ENCODE peak calls at places on chromosome 19, in six cellular contexts. E is Peyer's patch; Z is left lung; Q is stimulated activated CD4-positive, alpha-beta T cell treated with anti-CD3 and anti-CD28 coated beads, Interleukin-15, amount 100 ng/mL, for 1 hour; K is COLO829; B is Right ventricle myocardium superior. D is an unnamed sample.
A peak's percentile ranks its signal among the peaks of the same experiment; 100 is the strongest.

GRCh38 chr19:16153582-16154336 is 10.3 kb downstream of the HSH2D start:
- DNase-seq in E (no peak), Z (no peak), Q (no peak), K (no peak), B (no peak), D (no peak)

GRCh38 chr19:6061420-6062130 is 48.7 kb downstream of the RFX2 start:
- DNase-seq in E (peak; percentile 60), Z (no peak), Q (no peak), K (no peak), B (no peak), D (no peak)

GRCh38 chr19:55146078-55146647 is 2.8 kb downstream of the TNNT1 start:
- DNase-seq in E (no peak), Z (no peak), Q (no peak), K (peak; percentile 86), B (no peak), D (no peak)

GRCh38 chr19:29516358-29516725 is 9.5 kb upstream of the VSTM2B start:
- DNase-seq in E (no peak), Z (no peak), Q (no peak), K (no peak), B (peak; percentile 12), D (no peak)

GRCh38 chr19:12652219-12652618 is 14.3 kb downstream of the MAN2B1 start:
- DNase-seq in E (no peak), Z (no peak), Q (no peak), K (no peak), B (no peak), D (no peak)

GRCh38 chr19:1889907-1890306 is 4.6 kb upstream of the ABHD17A start:
- DNase-seq in E (no peak), Z (no peak), Q (no peak), K (no peak), B (no peak), D (no peak)

GRCh38 chr19:14603990-14604387 is 21.1 kb downstream of the CLEC17A start:
- DNase-seq in E (peak; percentile 57), Z (no peak), Q (no peak), K (no peak), B (no peak), D (no peak)

GRCh38 chr19:31356587-31357314 is 7.5 kb upstream of the TSHZ3 start:
- DNase-seq in E (peak; percentile 54), Z (peak; percentile 55), Q (peak; percentile 21), K (peak; percentile 24), B (peak; percentile 72), D (no peak)

GRCh38 chr19:21092107-21092506 is 10.1 kb downstream of the ZNF714 start:
- DNase-seq in E (no peak), Z (no peak), Q (no peak), K (no peak), B (no peak), D (no peak)

GRCh38 chr19:43545981-43546380 is 13.0 kb downstream of the ZNF575 start:
- DNase-seq in E (no peak), Z (no peak), Q (no peak), K (no peak), B (peak; percentile 27), D (no peak)

GRCh38 chr19:38387550-38388309 is at the start of gene GGN:
- DNase-seq in E (peak; percentile 93), Z (peak; percentile 88), Q (peak; percentile 55), K (peak; percentile 98), B (peak; percentile 82), D (peak; percentile 89)

GRCh38 chr19:56301886-56302620 is 12.6 kb downstream of the ZSCAN5A start:
- DNase-seq in E (no peak), Z (no peak), Q (no peak), K (no peak), B (no peak), D (no peak)

GRCh38 chr19:48329167-48329891 is 4.0 kb downstream of the EMP3 start:
- DNase-seq in E (peak; percentile 65), Z (no peak), Q (no peak), K (no peak), B (no peak), D (no peak)

GRCh38 chr19:15836345-15836594 is 20.8 kb upstream of the OR10H1 start:
- DNase-seq in E (no peak), Z (no peak), Q (no peak), K (no peak), B (no peak), D (no peak)

GRCh38 chr19:6718741-6719539 is 1.5 kb downstream of the C3 start:
- DNase-seq in E (no peak), Z (no peak), Q (no peak), K (peak; percentile 87), B (peak; percentile 59), D (no peak)

GRCh38 chr19:47369923-47370625 is 21.0 kb downstream of the DHX34 start:
- DNase-seq in E (no peak), Z (peak; percentile 73), Q (no peak), K (no peak), B (no peak), D (no peak)

GRCh38 chr19:30877591-30878230 is 471.5 kb downstream of the TSHZ3 start:
- DNase-seq in E (no peak), Z (peak; percentile 36), Q (no peak), K (no peak), B (no peak), D (no peak)

GRCh38 chr19:11405846-11406643 is 13.1 kb downstream of the RGL3 start:
- DNase-seq in E (no peak), Z (no peak), Q (no peak), K (no peak), B (no peak), D (no peak)

GRCh38 chr19:14475251-14476073 is at the start of gene PTGER1:
- DNase-seq in E (no peak), Z (no peak), Q (no peak), K (no peak), B (no peak), D (no peak)

GRCh38 chr19:1752757-1753728 is at the start of gene ONECUT3:
- DNase-seq in E (no peak), Z (no peak), Q (no peak), K (no peak), B (no peak), D (no peak)

GRCh38 chr19:1067341-1068103 is 555 bp downstream of the ARHGAP45 start:
- DNase-seq in E (peak; percentile 55), Z (no peak), Q (no peak), K (no peak), B (no peak), D (no peak)

GRCh38 chr19:41449079-41449864 is 6.3 kb downstream of the ERICH4 start:
- DNase-seq in E (peak; percentile 91), Z (peak; percentile 74), Q (peak; percentile 56), K (peak; percentile 75), B (peak; percentile 83), D (peak; percentile 86)

GRCh38 chr19:32674153-32674958 is 624 bp downstream of the ANKRD27 start:
- DNase-seq in E (no peak), Z (no peak), Q (no peak), K (no peak), B (no peak), D (no peak)

GRCh38 chr19:35140898-35141626 is 2.0 kb upstream of the FXYD7 start:
- DNase-seq in E (peak; percentile 97), Z (peak; percentile 91), Q (peak; percentile 95), K (peak; percentile 99), B (peak; percentile 96), D (peak; percentile 85)

GRCh38 chr19:39824143-39825092 is 9.5 kb downstream of the DYRK1B start:
- DNase-seq in E (peak; percentile 95), Z (peak; percentile 91), Q (peak; percentile 74), K (peak; percentile 84), B (peak; percentile 90), D (peak; percentile 58)

GRCh38 chr19:13339869-13340268 is 166.4 kb downstream of the CACNA1A start:
- DNase-seq in E (no peak), Z (no peak), Q (no peak), K (no peak), B (no peak), D (no peak)

GRCh38 chr19:46493236-46494114 is 2.2 kb downstream of the PNMA8B start:
- DNase-seq in E (peak; percentile 52), Z (no peak), Q (no peak), K (no peak), B (peak; percentile 71), D (peak; percentile 25)

GRCh38 chr19:17323973-17324327 is 10.7 kb downstream of the ANO8 start:
- DNase-seq in E (no peak), Z (no peak), Q (no peak), K (no peak), B (no peak), D (no peak)

GRCh38 chr19:388691-389090 is 20.3 kb downstream of the C2CD4C start:
- DNase-seq in E (no peak), Z (no peak), Q (no peak), K (no peak), B (no peak), D (no peak)

GRCh38 chr19:14886032-14886431 is at the start of gene OR7A17:
- DNase-seq in E (no peak), Z (no peak), Q (no peak), K (no peak), B (no peak), D (no peak)

GRCh38 chr19:31459430-31459829 is 110.2 kb upstream of the TSHZ3 start:
- DNase-seq in E (no peak), Z (no peak), Q (no peak), K (no peak), B (no peak), D (no peak)

GRCh38 chr19:39543477-39543857 is 3.5 kb upstream of the EID2 start:
- DNase-seq in E (no peak), Z (no peak), Q (no peak), K (no peak), B (no peak), D (no peak)

GRCh38 chr19:3338541-3339181 is 27.7 kb upstream of the NFIC start:
- DNase-seq in E (peak; percentile 83), Z (peak; percentile 60), Q (peak; percentile 40), K (no peak), B (peak; percentile 63), D (no peak)

GRCh38 chr19:1655131-1655981 is 2.9 kb upstream of the TCF3 start:
- DNase-seq in E (no peak), Z (no peak), Q (no peak), K (no peak), B (no peak), D (no peak)

GRCh38 chr19:46082728-46083050 is 41.8 kb downstream of the IGFL3 start:
- DNase-seq in E (no peak), Z (no peak), Q (no peak), K (no peak), B (no peak), D (no peak)